ENCODE peak calls at places on chromosomes 2 and 18, in five cellular contexts. K is IMR-90, P is body of pancreas, O is neural progenitor cell, W is esophagus squamous epithelium. D is an unnamed sample. For H3K4me1, the result is how much of the 10 kb centered on the place peaks cover.

GRCh38 chr2:68971591-68972231 is 2.7 kb upstream of the GKN1 start:
- DNase-seq in K (peak), P (no peak), O (no peak), W (no peak), D (no peak)

GRCh38 chr18:12262748-12263147 is 8.6 kb downstream of the CIDEA start:
- DNase-seq in K (no peak), P (no peak), O (no peak), W (no peak), D (no peak)

GRCh38 chr2:190023860-190024259 is 38.7 kb downstream of the MSTN start:
- DNase-seq in K (peak), P (no peak), O (peak), W (no peak), D (no peak)

GRCh38 chr2:54038835-54039234 is 68.0 kb upstream of the PSME4 start:
- DNase-seq in K (no peak), P (no peak), O (no peak), W (no peak), D (no peak)

GRCh38 chr2:46802665-46803550 is 112.7 kb downstream of the MCFD2 start:
- DNase-seq in K (no peak), P (no peak), O (no peak), W (no peak), D (no peak)

GRCh38 chr2:114442545-114442944 is at the start of gene DPP10:
- DNase-seq in K (peak), P (no peak), O (peak), W (no peak), D (no peak)

GRCh38 chr2:120949957-120950590 is 214.4 kb downstream of the GLI2 start:
- DNase-seq in K (peak), P (no peak), O (no peak), W (no peak), D (no peak)

GRCh38 chr2:12177052-12177994 is 430.9 kb downstream of the LPIN1 start:
- DNase-seq in K (peak), P (peak), O (no peak), W (no peak), D (peak)

GRCh38 chr2:64837925-64838641 is 151.1 kb upstream of the SLC1A4 start:
- DNase-seq in K (no peak), P (no peak), O (no peak), W (no peak), D (no peak)

GRCh38 chr2:169683054-169683424 is 11.2 kb downstream of the CFAP210 start:
- DNase-seq in K (no peak), P (no peak), O (no peak), W (no peak), D (no peak)

GRCh38 chr2:169684135-169684565 is 10.1 kb downstream of the CFAP210 start:
- DNase-seq in K (no peak), P (no peak), O (no peak), W (no peak), D (no peak)

GRCh38 chr2:169683425-169684134 is 10.6 kb downstream of the CFAP210 start:
- DNase-seq in K (no peak), P (no peak), O (no peak), W (no peak), D (no peak)
- H3K27ac ChIP-seq in K (no peak), P (no peak), O (no peak), W (no peak), D (no peak)

DNA sequence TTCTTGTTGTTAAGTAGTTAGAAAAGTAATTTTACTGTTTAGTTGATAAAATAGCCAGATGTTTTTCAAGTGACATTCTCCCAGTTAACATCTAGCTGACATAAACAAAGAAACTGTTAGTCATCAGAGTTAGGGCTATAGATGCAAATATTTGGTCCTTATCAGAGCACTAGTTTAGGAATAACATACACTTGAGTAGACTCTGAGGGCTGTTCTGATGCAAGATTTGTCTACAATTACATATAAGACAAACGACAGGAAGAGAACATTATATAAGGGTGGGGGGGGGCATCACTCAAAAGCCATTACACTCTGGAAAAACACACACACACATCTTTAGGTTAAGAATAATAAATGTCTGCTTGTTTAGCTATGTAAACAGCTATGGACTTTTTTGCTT is 554.4 kb upstream of the LRRTM1 start:
- DNase-seq in K (peak), P (no peak), O (no peak), W (no peak), D (no peak)
- H3K4me1 ChIP-seq in K (under half), P (under half), O (under half), W (under half), D (under half)

GRCh38 chr2:22189893-22190292 is 1066.1 kb downstream of the TDRD15 start:
- DNase-seq in K (peak), P (no peak), O (no peak), W (no peak), D (no peak)
- H3K27ac ChIP-seq in K (no peak), P (no peak), O (no peak), W (no peak), D (no peak)

GRCh38 chr2:13745324-13745723 is 887.2 kb upstream of the LRATD1 start:
- DNase-seq in K (no peak), P (peak), O (peak), W (no peak), D (no peak)
- H3K4me1 ChIP-seq in K (under half), P (under half), O (under half), W (under half), D (under half)

GRCh38 chr2:172089633-172090032 is 4.3 kb downstream of the DLX1 start:
- DNase-seq in K (no peak), P (no peak), O (peak), W (no peak), D (no peak)
- H3K27ac ChIP-seq in K (no peak), P (no peak), O (no peak), W (no peak), D (no peak)

GRCh38 chr2:229887441-229887840 is 34.4 kb downstream of the TRIP12 start:
- DNase-seq in K (no peak), P (no peak), O (no peak), W (no peak), D (no peak)

GRCh38 chr2:229888031-229888430 is 33.8 kb downstream of the TRIP12 start:
- DNase-seq in K (no peak), P (no peak), O (no peak), W (no peak), D (no peak)

GRCh38 chr2:229884775-229885699 is 36.8 kb downstream of the TRIP12 start:
- DNase-seq in K (no peak), P (no peak), O (no peak), W (no peak), D (no peak)

GRCh38 chr2:229889023-229889422 is 32.8 kb downstream of the TRIP12 start:
- DNase-seq in K (no peak), P (no peak), O (no peak), W (no peak), D (no peak)
- H3K4me1 ChIP-seq in K (under half), P (under half), O (under half), W (under half), D (under half)

GRCh38 chr2:145543155-145543554 is 1023.2 kb upstream of the ZEB2 start:
- DNase-seq in K (no peak), P (no peak), O (no peak), W (no peak), D (no peak)
- H3K27ac ChIP-seq in K (no peak), P (no peak), O (no peak), W (no peak), D (no peak)